ENCODE peak calls at places on chromosomes 3 and 15, in six cellular contexts. Q is H1, K is GM12878, S is K562, M is GM12892, T is HepG2. H is an unnamed sample.

GRCh38 chr3:187924651-187925050 is 179.4 kb upstream of the BCL6 start:
- DNase-seq in M (no peak), S (no peak), Q (no peak), K (no peak), T (no peak), H (no peak)

GRCh38 chr3:197748597-197749314 is 927 bp upstream of the FYTTD1 start:
- DNase-seq in M (no peak), K (no peak), S (no peak), Q (no peak), T (no peak), H (no peak)

GRCh38 chr15:69067296-69067695 is 52.8 kb downstream of the NOX5 start:
- DNase-seq in S (no peak), M (no peak), K (no peak), Q (no peak), T (no peak), H (no peak)

GRCh38 chr15:52107238-52107637 is 5.3 kb downstream of the BCL2L10 start:
- DNase-seq in M (no peak), T (no peak), K (no peak), Q (no peak), S (no peak), H (no peak)

GRCh38 chr3:12816521-12817340 is 20.3 kb downstream of the CAND2 start:
- DNase-seq in K (no peak), S (no peak), M (no peak), T (no peak), Q (no peak), H (no peak)

GRCh38 chr3:46673151-46674030 is 20.1 kb downstream of the ALS2CL start:
- DNase-seq in M (no peak), T (no peak), S (no peak), K (no peak), Q (no peak), H (no peak)

GRCh38 chr3:5079761-5080160 is 42.3 kb upstream of the ARL8B start:
- DNase-seq in S (no peak), T (no peak), K (no peak), Q (no peak), M (no peak), H (no peak)

GRCh38 chr3:16739416-16740091 is 134.3 kb upstream of the DAZL start:
- DNase-seq in S (no peak), T (no peak), Q (no peak), K (no peak), M (no peak), H (no peak)

GRCh38 chr3:13165576-13165975 is 92.3 kb upstream of the IQSEC1 start:
- DNase-seq in T (no peak), S (no peak), Q (no peak), M (no peak), K (no peak), H (no peak)

GRCh38 chr3:69791919-69792399 is 52.7 kb downstream of the MITF start:
- DNase-seq in K (no peak), M (no peak), S (peak; percentile 40), Q (no peak), T (no peak), H (no peak)

GRCh38 chr15:92693922-92694331 is 38.4 kb upstream of the FAM174B start:
- DNase-seq in M (no peak), S (peak; percentile 24), T (peak; percentile 50), Q (no peak), K (no peak), H (no peak)

GRCh38 chr3:14121859-14122258 is 2.8 kb downstream of the CHCHD4 start:
- DNase-seq in M (no peak), T (no peak), S (no peak), K (no peak), Q (no peak), H (no peak)

GRCh38 chr3:57227930-57228733 is 603 bp downstream of the APPL1 start:
- DNase-seq in M (peak; percentile 43), S (peak; percentile 10), T (no peak), K (no peak), Q (no peak), H (no peak)

GRCh38 chr3:4821975-4822374 is 157.3 kb upstream of the BHLHE40 start:
- DNase-seq in S (no peak), K (no peak), T (no peak), Q (no peak), M (no peak), H (no peak)

GRCh38 chr15:63079938-63080626 is 37.5 kb downstream of the TPM1 start:
- DNase-seq in S (no peak), Q (no peak), T (peak; percentile 62), K (no peak), M (no peak), H (no peak)

GRCh38 chr3:187783098-187783497 is 37.8 kb upstream of the BCL6 start:
- DNase-seq in S (no peak), K (no peak), Q (no peak), T (no peak), M (no peak), H (no peak)

GRCh38 chr3:56976666-56977560 is 83.6 kb upstream of the SPATA12 start:
- DNase-seq in Q (no peak), S (no peak), K (no peak), M (no peak), T (no peak), H (no peak)

GRCh38 chr3:36769926-36770325 is 5.6 kb upstream of the DCLK3 start:
- DNase-seq in Q (no peak), K (no peak), T (no peak), M (no peak), S (no peak), H (no peak)

GRCh38 chr3:45771166-45771775 is 25.1 kb downstream of the SLC6A20 start:
- DNase-seq in M (no peak), Q (no peak), K (no peak), S (no peak), T (no peak), H (no peak)

GRCh38 chr15:68504721-68505090 is 72.7 kb upstream of the ITGA11 start:
- DNase-seq in K (no peak), T (no peak), M (no peak), Q (no peak), S (no peak), H (no peak)

GRCh38 chr3:8644748-8645390 is at the start of gene SSUH2:
- DNase-seq in K (no peak), T (no peak), S (no peak), Q (no peak), M (no peak), H (no peak)

GRCh38 chr3:106114848-106115247 is 246.0 kb upstream of the CBLB start:
- DNase-seq in S (no peak), T (no peak), K (no peak), M (no peak), Q (no peak), H (no peak)

GRCh38 chr3:102069211-102069662 is 219.9 kb downstream of the NFKBIZ start:
- DNase-seq in K (no peak), Q (no peak), T (no peak), M (no peak), S (no peak), H (no peak)

DNA sequence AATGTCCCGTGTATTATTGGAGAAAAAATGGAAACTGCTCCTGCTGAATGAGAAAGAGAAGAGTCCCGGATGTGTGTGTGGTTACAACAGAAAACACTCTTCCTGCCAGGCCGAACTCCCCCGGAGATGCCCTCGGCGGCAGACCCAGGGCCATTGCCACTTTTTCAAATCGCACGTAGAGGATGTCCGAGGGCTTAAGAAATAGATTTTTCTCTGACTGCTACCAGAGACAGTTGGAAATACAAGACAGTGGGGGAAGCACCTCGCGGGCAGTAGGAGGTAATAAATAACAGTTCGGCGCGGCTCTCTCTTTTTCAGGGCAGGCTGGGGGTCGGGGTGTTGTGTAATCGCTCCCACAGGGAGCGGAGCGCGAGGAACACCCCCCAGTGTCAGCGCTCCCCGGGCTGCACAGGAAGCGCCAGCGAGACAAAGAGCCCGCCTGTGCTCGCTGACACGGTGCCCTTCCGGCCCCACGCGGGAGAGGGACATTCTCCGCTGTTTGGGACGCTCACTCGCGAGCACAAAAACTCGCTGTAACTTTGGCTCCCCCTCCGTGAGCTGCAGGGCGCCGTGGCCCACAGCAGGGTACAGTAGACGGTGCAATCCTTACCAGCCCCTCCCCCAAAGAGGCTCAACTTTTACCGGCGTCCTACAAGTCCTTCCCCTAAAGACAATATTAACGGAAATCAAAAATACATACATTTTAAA is 1.1 kb downstream of the VGLL4 start:
- DNase-seq in M (peak; percentile 44), Q (no peak), K (peak; percentile 73), T (peak; percentile 70), S (peak; percentile 71), H (no peak)
- TF ChIP-seq POLR2A in M (peak; percentile 79), Q (no peak), K (peak; percentile 86), T (peak; percentile 73), S (peak; percentile 68), H (peak; percentile 64)

GRCh38 chr3:97579365-97579764 is 185.2 kb upstream of the ARL6 start:
- DNase-seq in K (peak; percentile 3), S (no peak), Q (no peak), T (no peak), M (no peak), H (no peak)
- TF ChIP-seq TAF1 in K (no peak), S (no peak), Q (no peak), T (no peak), M (no peak), H (no peak)

DNA sequence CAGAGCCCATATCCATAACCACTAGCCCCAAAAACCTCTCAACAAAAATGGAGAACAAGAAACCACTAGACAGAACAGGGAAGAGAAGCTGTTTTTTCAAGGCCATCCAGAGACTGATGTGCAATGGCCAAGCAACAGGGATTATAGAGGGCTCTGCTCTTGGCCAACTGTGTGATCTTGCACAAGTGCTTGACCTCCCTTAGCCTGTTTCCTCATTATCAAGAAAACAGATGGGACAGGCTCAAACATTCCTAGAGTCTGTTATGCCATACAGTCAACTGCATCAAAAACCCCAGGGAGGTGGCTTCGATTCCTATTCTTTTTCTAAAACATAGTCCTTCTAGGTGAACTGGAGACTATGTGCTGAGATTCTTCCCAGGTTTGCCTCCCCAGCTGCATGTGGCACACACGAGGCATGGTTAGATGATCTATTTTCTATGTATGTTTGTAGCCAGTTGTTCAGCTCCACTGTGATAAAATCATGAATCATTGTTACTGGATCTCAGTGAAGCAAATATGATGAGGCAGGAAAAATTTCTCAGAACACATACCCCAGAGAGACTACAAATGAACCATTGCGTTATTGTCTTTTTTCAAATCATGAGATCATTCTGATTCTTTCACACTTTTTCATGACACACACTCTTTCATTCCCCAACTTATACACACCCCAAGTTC is 132.9 kb upstream of the TGFBR2 start:
- DNase-seq in Q (no peak), T (no peak), M (no peak), K (no peak), S (no peak), H (no peak)
- TF ChIP-seq POLR2AphosphoS5 in Q (no peak), T (no peak), M (no peak), K (no peak), S (no peak), H (no peak)

DNA sequence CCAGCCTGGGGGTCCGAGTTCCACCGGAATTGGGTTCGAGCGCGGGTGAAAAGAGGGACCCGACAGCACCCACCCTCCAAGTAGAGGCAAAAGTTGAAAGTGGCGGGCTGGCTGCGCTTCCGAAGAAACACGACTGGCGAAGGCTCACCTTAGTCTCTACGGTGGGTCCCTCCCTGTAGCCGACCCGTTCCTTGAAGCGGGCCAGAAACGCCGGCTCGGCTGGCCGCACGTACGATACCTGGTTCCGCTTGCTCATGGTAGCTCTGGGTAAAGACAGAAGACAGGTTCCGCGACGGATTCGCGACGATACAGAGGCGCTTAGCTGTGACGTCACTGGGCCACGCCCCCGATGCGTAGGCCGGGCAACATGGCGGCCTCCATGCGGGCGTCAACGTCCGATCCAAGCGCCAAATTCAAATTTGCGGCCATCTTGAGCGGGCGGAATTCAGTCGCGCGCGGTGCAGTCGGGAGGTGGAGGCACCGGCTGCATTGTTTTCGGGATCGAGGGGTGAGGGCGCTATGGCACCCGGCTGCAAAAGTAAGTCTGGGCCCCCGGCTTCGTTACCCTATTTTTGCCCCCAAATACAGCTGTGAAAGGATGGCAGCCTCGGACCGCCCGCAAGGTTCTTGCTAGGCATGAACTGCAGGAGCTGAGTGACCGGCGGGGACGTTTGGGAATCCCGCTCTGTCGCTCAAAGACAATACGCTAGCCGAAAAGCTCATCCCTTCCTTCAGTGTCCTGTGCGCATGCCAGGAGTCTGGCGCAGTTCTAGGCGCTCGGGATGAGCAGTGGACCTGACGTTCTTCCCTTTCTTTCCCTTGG is at the start of the genes KIAA1143 and KIF15:
- DNase-seq in Q (peak; percentile 91), M (peak; percentile 67), T (peak; percentile 89), S (peak; percentile 96), K (peak; percentile 77), H (peak; percentile 50)
- TF ChIP-seq POLR2A in Q (peak; percentile 95), M (peak; percentile 80), T (peak; percentile 86), S (peak; percentile 95), K (peak; percentile 95), H (peak; percentile 79)